ENCODE peak calls at places on chromosome 4, in four cellular contexts. X is Panc1, K is breast epithelium, F is GM23248. J is an unnamed sample. For H3K9me3, the result is how much of the 10 kb centered on the place peaks cover.

GRCh38 chr4:143482753-143483362 is 30.6 kb upstream of the SMARCA5 start:
- DNase-seq in X (peak), K (no peak), F (peak), J (no peak)

GRCh38 chr4:48215977-48216376 is 53.7 kb downstream of the TEC start:
- DNase-seq in X (no peak), K (no peak), F (no peak), J (no peak)

GRCh38 chr4:66927937-66928336 is 617.4 kb downstream of the CENPC start:
- DNase-seq in X (no peak), K (no peak), F (no peak), J (no peak)

GRCh38 chr4:104826171-104826570 is 320.5 kb upstream of the TET2 start:
- DNase-seq in X (no peak), K (no peak), F (no peak), J (no peak)

GRCh38 chr4:107825072-107825789 is 499 bp downstream of the SGMS2 start:
- DNase-seq in X (no peak), K (peak), F (peak), J (peak)

GRCh38 chr4:169810325-169811323 is 52.9 kb upstream of the HPF1 start:
- DNase-seq in X (peak), K (no peak), F (peak), J (no peak)

GRCh38 chr4:118989098-118990080 is 100.7 kb downstream of the SYNPO2 start:
- DNase-seq in X (peak), K (no peak), F (peak), J (peak)

GRCh38 chr4:9804918-9805317 is 23.5 kb downstream of the DRD5 start:
- DNase-seq in X (no peak), K (no peak), F (peak), J (no peak)

GRCh38 chr4:173195132-173195531 is 26.5 kb downstream of the GALNT7 start:
- DNase-seq in X (no peak), K (no peak), F (no peak), J (no peak)

GRCh38 chr4:41977709-41978108 is 3.8 kb upstream of the DCAF4L1 start:
- DNase-seq in X (no peak), K (no peak), F (peak), J (no peak)

GRCh38 chr4:99394913-99395312 is 40.2 kb downstream of the ADH7 start:
- DNase-seq in X (no peak), K (no peak), F (peak), J (no peak)

GRCh38 chr4:5912614-5913019 is 19.7 kb upstream of the CRMP1 start:
- DNase-seq in X (no peak), K (no peak), F (no peak), J (no peak)

GRCh38 chr4:47373174-47373573 is 90.3 kb downstream of the COMMD8 start:
- DNase-seq in X (no peak), K (no peak), F (no peak), J (no peak)

GRCh38 chr4:1988327-1988724 is 20.4 kb downstream of the NELFA start:
- DNase-seq in X (no peak), K (no peak), F (no peak), J (no peak)

GRCh38 chr4:160224049-160224448 is 1121.2 kb downstream of the RAPGEF2 start:
- DNase-seq in X (no peak), K (no peak), F (no peak), J (no peak)

GRCh38 chr4:176839656-176840055 is 46.9 kb upstream of the VEGFC start:
- DNase-seq in X (no peak), K (no peak), F (peak), J (no peak)

GRCh38 chr4:168719725-168720124 is 222.9 kb downstream of the PALLD start:
- DNase-seq in X (no peak), K (no peak), F (no peak), J (no peak)

GRCh38 chr4:162061214-162061613 is 102.6 kb downstream of the FSTL5 start:
- DNase-seq in X (no peak), K (no peak), F (no peak), J (no peak)

GRCh38 chr4:140176735-140177134 is 22.8 kb upstream of the MAML3 start:
- DNase-seq in X (no peak), K (no peak), F (peak), J (no peak)

GRCh38 chr4:107036602-107037151 is 564 bp upstream of the DKK2 start:
- DNase-seq in X (no peak), K (no peak), F (peak), J (no peak)

GRCh38 chr4:33685939-33686338 is 2558.4 kb downstream of the ARAP2 start:
- DNase-seq in X (no peak), K (no peak), F (no peak), J (no peak)

DNA sequence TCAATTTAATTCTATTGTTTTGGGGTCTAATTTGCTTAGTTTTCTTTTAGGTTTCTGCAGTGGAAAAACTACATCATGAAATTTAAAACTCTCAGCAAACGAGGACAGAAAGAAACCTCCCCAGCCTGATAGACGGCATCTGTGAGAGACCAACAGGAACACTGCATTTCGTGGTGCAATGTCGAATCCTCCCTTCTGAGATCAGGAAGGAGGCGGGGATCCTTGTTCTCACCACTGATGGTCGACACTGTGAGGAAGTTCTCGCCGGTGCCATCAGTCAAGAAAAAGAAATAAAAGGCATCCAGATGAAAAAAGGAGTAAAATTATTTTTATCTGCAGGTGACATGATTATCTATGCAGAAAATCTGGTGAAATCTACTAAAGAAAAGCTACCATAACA is 16.5 kb downstream of the GAK start:
- DNase-seq in X (no peak), K (no peak), F (peak), J (no peak)
- H3K4me3 ChIP-seq in X (no peak), K (no peak), F (no peak), J (no peak)

DNA sequence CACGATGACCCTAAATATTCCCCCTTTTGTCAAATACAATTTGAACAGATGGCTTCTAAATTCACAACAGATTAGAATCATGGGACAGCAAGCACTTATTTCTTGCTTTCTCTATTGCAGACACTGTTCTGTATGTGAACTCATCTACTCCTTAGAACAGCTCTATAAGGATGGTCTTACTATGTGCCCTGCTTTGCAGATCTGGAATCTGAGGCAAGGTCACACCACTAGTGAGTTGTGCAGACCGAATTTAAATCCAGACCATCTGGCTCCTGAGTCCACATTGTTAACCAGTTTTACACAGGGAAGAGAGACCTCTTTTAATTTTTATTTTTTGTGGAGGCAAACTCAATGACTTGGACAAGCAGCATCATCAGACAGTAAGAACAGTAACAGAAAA is 50.2 kb downstream of the GPRIN3 start:
- DNase-seq in X (no peak), K (no peak), F (no peak), J (no peak)
- H3K9me3 ChIP-seq in X (under half), K (under half), F (under half), J (under half)

GRCh38 chr4:40840985-40841571 is 91.3 kb downstream of the NSUN7 start:
- DNase-seq in X (peak), K (peak), F (peak), J (peak)

GRCh38 chr4:40844261-40844660 is 94.5 kb downstream of the NSUN7 start:
- DNase-seq in X (no peak), K (no peak), F (no peak), J (no peak)

GRCh38 chr4:40842318-40842717 is 92.6 kb downstream of the NSUN7 start:
- DNase-seq in X (no peak), K (no peak), F (no peak), J (no peak)

GRCh38 chr4:40843696-40844095 is 93.9 kb downstream of the NSUN7 start:
- DNase-seq in X (no peak), K (no peak), F (no peak), J (no peak)

GRCh38 chr4:40842725-40843401 is 93.1 kb downstream of the NSUN7 start:
- DNase-seq in X (no peak), K (peak), F (no peak), J (no peak)
- H3K4me3 ChIP-seq in X (no peak), K (no peak), F (no peak), J (no peak)

DNA sequence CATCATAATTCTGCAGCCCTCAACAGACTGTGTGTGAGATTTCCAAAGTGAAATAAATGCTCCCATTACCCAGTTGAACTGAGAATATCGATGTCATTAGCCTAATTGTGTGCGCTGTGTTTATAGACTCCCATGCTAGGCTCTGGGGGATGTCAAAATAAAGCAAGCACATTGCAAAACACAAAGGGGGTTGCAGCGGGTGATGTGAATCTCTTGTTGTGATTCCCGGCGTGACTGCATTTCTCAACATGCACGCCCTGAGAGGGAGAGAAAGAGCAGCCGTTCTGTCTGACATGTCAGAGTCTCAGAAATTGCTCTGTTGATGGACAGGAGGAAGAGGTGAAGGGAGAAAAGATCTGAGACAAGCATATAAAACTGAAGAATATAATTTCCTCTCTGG is 150.0 kb upstream of the PSAPL1 start:
- DNase-seq in X (no peak), K (no peak), F (no peak), J (no peak)
- H3K9me3 ChIP-seq in X (under half), K (under half), F (under half), J (under half)

GRCh38 chr4:95540227-95540626 is 8.5 kb downstream of the UNC5C start:
- DNase-seq in X (no peak), K (no peak), F (no peak), J (no peak)

GRCh38 chr4:95539056-95539455 is 9.7 kb downstream of the UNC5C start:
- DNase-seq in X (no peak), K (no peak), F (no peak), J (no peak)

GRCh38 chr4:95536650-95537049 is 12.1 kb downstream of the UNC5C start:
- DNase-seq in X (no peak), K (no peak), F (no peak), J (no peak)

GRCh38 chr4:95537181-95537580 is 11.6 kb downstream of the UNC5C start:
- DNase-seq in X (no peak), K (no peak), F (no peak), J (no peak)

GRCh38 chr4:95537967-95538485 is 10.7 kb downstream of the UNC5C start:
- DNase-seq in X (no peak), K (no peak), F (no peak), J (no peak)
- H3K4me3 ChIP-seq in X (no peak), K (no peak), F (no peak), J (no peak)

GRCh38 chr4:132417220-132417619 is 731.9 kb upstream of the PCDH10 start:
- DNase-seq in X (no peak), K (no peak), F (no peak), J (no peak)
- H3K9me3 ChIP-seq in X (under half), K (under half), F (under half), J (under half)

GRCh38 chr4:83232087-83232486 is 52.5 kb downstream of the COQ2 start:
- DNase-seq in X (no peak), K (no peak), F (peak), J (no peak)
- H3K4me3 ChIP-seq in X (no peak), K (no peak), F (no peak), J (no peak)

GRCh38 chr4:30258949-30259348 is 461.2 kb upstream of the PCDH7 start:
- DNase-seq in X (no peak), K (no peak), F (no peak), J (no peak)
- H3K9me3 ChIP-seq in X (under half), K (under half), F (under half), J (under half)